ENCODE peak calls at places on chromosome 13, in nine cellular contexts. D is cardiac muscle cell; T is PC-9; U is left lung; O is stimulated activated CD4-positive, alpha-beta T cell treated with anti-CD3 and anti-CD28 coated beads, Interleukin-1b, Interleukin-23, amount 100 ng/mL, for 48 hours; F is stimulated activated CD8-positive, alpha-beta memory T cell treated with anti-CD3 and anti-CD28 coated beads, Interleukin-4, amount 100 ng/mL, for 1 hour; Y is G401; S is NCI-H1105 treated with DMSO at 0.1 percent for 48 hours; H is choroid plexus epithelial cell. P is an unnamed sample.

GRCh38 chr13:49993666-49994065 is 3.2 kb upstream of the TRIM13 start:
- DNase-seq in O (no peak), U (no peak), H (no peak), D (no peak), T (no peak), Y (no peak), F (no peak), S (no peak), P (no peak)

GRCh38 chr13:32419862-32420261 is 8.1 kb downstream of the N4BP2L1 start:
- DNase-seq in U (no peak), T (no peak), H (no peak), S (no peak), D (no peak), O (no peak), Y (no peak), F (no peak), P (no peak)

GRCh38 chr13:20369886-20370361 is 137.8 kb upstream of the GJB6 start:
- DNase-seq in D (no peak), H (no peak), S (no peak), T (peak; percentile 38), O (no peak), Y (no peak), F (no peak), U (no peak), P (no peak)

GRCh38 chr13:22076658-22077057 is 405.8 kb downstream of the FGF9 start:
- DNase-seq in O (no peak), S (peak; percentile 46), Y (no peak), U (no peak), D (no peak), F (no peak), H (no peak), T (no peak), P (no peak)

GRCh38 chr13:28313579-28313978 is 175.2 kb downstream of the PAN3 start:
- DNase-seq in D (peak; percentile 68), T (no peak), O (no peak), Y (no peak), U (no peak), S (no peak), F (no peak), H (peak; percentile 77), P (peak; percentile 70)

GRCh38 chr13:109773276-109773675 is 13.1 kb downstream of the IRS2 start:
- DNase-seq in Y (no peak), H (no peak), U (no peak), S (no peak), O (peak; percentile 55), F (no peak), D (no peak), T (peak; percentile 85), P (no peak)

GRCh38 chr13:109654341-109655205 is 131.8 kb downstream of the IRS2 start:
- DNase-seq in Y (no peak), H (peak; percentile 89), S (no peak), T (no peak), D (peak; percentile 79), O (no peak), U (no peak), F (no peak), P (peak; percentile 63)

GRCh38 chr13:39364797-39365468 is 238.1 kb downstream of the LHFPL6 start:
- DNase-seq in H (peak; percentile 57), F (no peak), Y (peak; percentile 30), O (no peak), U (no peak), T (peak; percentile 50), S (no peak), D (peak; percentile 16), P (no peak)

GRCh38 chr13:106867249-106867648 is 299.3 kb upstream of the ARGLU1 start:
- DNase-seq in D (peak; percentile 11), S (no peak), F (no peak), Y (no peak), T (no peak), H (peak; percentile 52), O (no peak), U (no peak), P (peak; percentile 5)

P was measured in A673.